ENCODE peak calls at places on chromosomes 2 and 18, in seven cellular contexts. One of them, this sample, is unnamed.

GRCh38 chr2:174490032-174490431 is 3.2 kb upstream of the GPR155 start:
- DNase-seq in H9: no peak
- DNase-seq in IMR-90: no peak
- DNase-seq in mesenchymal stem cell: no peak
- DNase-seq in neuronal stem cell: no peak
- DNase-seq in trophoblast cell: no peak
- DNase-seq in H1: no peak
- DNase-seq in this sample: no peak

GRCh38 chr2:11667866-11668637 is 1.9 kb downstream of the NTSR2 start:
- DNase-seq in H9: no peak
- DNase-seq in IMR-90: no peak
- DNase-seq in mesenchymal stem cell: no peak
- DNase-seq in neuronal stem cell: no peak
- DNase-seq in trophoblast cell: no peak
- DNase-seq in H1: no peak
- DNase-seq in this sample: no peak

GRCh38 chr2:10775831-10776230 is 36.8 kb downstream of the PDIA6 start:
- DNase-seq in H9: no peak
- DNase-seq in IMR-90: no peak
- DNase-seq in mesenchymal stem cell: no peak
- DNase-seq in neuronal stem cell: no peak
- DNase-seq in trophoblast cell: no peak
- DNase-seq in H1: no peak
- DNase-seq in this sample: no peak

GRCh38 chr2:9310390-9310789 is 103.8 kb downstream of the ASAP2 start:
- DNase-seq in H9: no peak
- DNase-seq in IMR-90: peak; percentile 82
- DNase-seq in mesenchymal stem cell: peak; percentile 85
- DNase-seq in neuronal stem cell: no peak
- DNase-seq in trophoblast cell: peak; percentile 12
- DNase-seq in H1: no peak
- DNase-seq in this sample: no peak

GRCh38 chr2:216632952-216633615 is at the start of gene IGFBP2:
- DNase-seq in H9: peak; percentile 87
- DNase-seq in IMR-90: peak; percentile 40
- DNase-seq in mesenchymal stem cell: peak; percentile 52
- DNase-seq in neuronal stem cell: peak; percentile 85
- DNase-seq in trophoblast cell: peak; percentile 21
- DNase-seq in H1: no peak
- DNase-seq in this sample: peak; percentile 93

GRCh38 chr18:76491436-76491800 is 3.6 kb downstream of the ZNF516 start:
- DNase-seq in H9: peak; percentile 85
- DNase-seq in IMR-90: peak; percentile 68
- DNase-seq in mesenchymal stem cell: peak; percentile 72
- DNase-seq in neuronal stem cell: peak; percentile 59
- DNase-seq in trophoblast cell: no peak
- DNase-seq in H1: no peak
- DNase-seq in this sample: peak; percentile 69

GRCh38 chr2:216556202-216556601 is 57.6 kb downstream of the RPL37A start:
- DNase-seq in H9: no peak
- DNase-seq in IMR-90: no peak
- DNase-seq in mesenchymal stem cell: no peak
- DNase-seq in neuronal stem cell: no peak
- DNase-seq in trophoblast cell: no peak
- DNase-seq in H1: no peak
- DNase-seq in this sample: no peak

GRCh38 chr2:14079576-14079975 is 552.9 kb upstream of the LRATD1 start:
- DNase-seq in H9: no peak
- DNase-seq in IMR-90: no peak
- DNase-seq in mesenchymal stem cell: no peak
- DNase-seq in neuronal stem cell: no peak
- DNase-seq in trophoblast cell: no peak
- DNase-seq in H1: no peak
- DNase-seq in this sample: no peak

GRCh38 chr2:38723173-38723572 is 28.0 kb downstream of the SRSF7 start:
- DNase-seq in H9: no peak
- DNase-seq in IMR-90: no peak
- DNase-seq in mesenchymal stem cell: no peak
- DNase-seq in neuronal stem cell: no peak
- DNase-seq in trophoblast cell: no peak
- DNase-seq in H1: no peak
- DNase-seq in this sample: no peak

GRCh38 chr2:142980246-142981068 is 103.0 kb downstream of the KYNU start:
- DNase-seq in H9: no peak
- DNase-seq in IMR-90: peak; percentile 75
- DNase-seq in mesenchymal stem cell: peak; percentile 44
- DNase-seq in neuronal stem cell: no peak
- DNase-seq in trophoblast cell: peak; percentile 83
- DNase-seq in H1: no peak
- DNase-seq in this sample: peak; percentile 81

GRCh38 chr2:127355407-127356008 is 32.3 kb downstream of the MAP3K2 start:
- DNase-seq in H9: no peak
- DNase-seq in IMR-90: no peak
- DNase-seq in mesenchymal stem cell: peak; percentile 10
- DNase-seq in neuronal stem cell: no peak
- DNase-seq in trophoblast cell: peak; percentile 26
- DNase-seq in H1: no peak
- DNase-seq in this sample: peak; percentile 56

GRCh38 chr2:241355983-241356870 is at the start of gene FARP2:
- DNase-seq in H9: peak; percentile 98
- DNase-seq in IMR-90: peak; percentile 98
- DNase-seq in mesenchymal stem cell: peak; percentile 99
- DNase-seq in neuronal stem cell: peak; percentile 99
- DNase-seq in trophoblast cell: peak; percentile 99
- DNase-seq in H1: peak; percentile 97
- DNase-seq in this sample: peak; percentile 99

GRCh38 chr2:241354668-241355658 is 1.1 kb upstream of the FARP2 start:
- DNase-seq in H9: peak; percentile 87
- DNase-seq in IMR-90: peak; percentile 51
- DNase-seq in mesenchymal stem cell: peak; percentile 78
- DNase-seq in neuronal stem cell: peak; percentile 70
- DNase-seq in trophoblast cell: peak; percentile 76
- DNase-seq in H1: peak; percentile 70
- DNase-seq in this sample: peak; percentile 97

GRCh38 chr2:241357531-241357930 is 1.4 kb downstream of the FARP2 start:
- DNase-seq in H9: no peak
- DNase-seq in IMR-90: no peak
- DNase-seq in mesenchymal stem cell: no peak
- DNase-seq in neuronal stem cell: no peak
- DNase-seq in trophoblast cell: no peak
- DNase-seq in H1: no peak
- DNase-seq in this sample: no peak

GRCh38 chr2:241358470-241358869 is 2.4 kb downstream of the FARP2 start:
- DNase-seq in H9: no peak
- DNase-seq in IMR-90: no peak
- DNase-seq in mesenchymal stem cell: no peak
- DNase-seq in neuronal stem cell: no peak
- DNase-seq in trophoblast cell: no peak
- DNase-seq in H1: no peak
- DNase-seq in this sample: no peak

GRCh38 chr2:241356871-241357260 is 781 bp downstream of the FARP2 start:
- DNase-seq in H9: no peak
- DNase-seq in IMR-90: no peak
- DNase-seq in mesenchymal stem cell: peak; percentile 23
- DNase-seq in neuronal stem cell: no peak
- DNase-seq in trophoblast cell: no peak
- DNase-seq in H1: no peak
- DNase-seq in this sample: no peak
- H2BK5ac ChIP-seq in H9: no peak overlapping the region
- H2BK5ac ChIP-seq in IMR-90: no peak overlapping the region
- H2BK5ac ChIP-seq in mesenchymal stem cell: no peak overlapping the region
- H2BK5ac ChIP-seq in neuronal stem cell: no peak overlapping the region
- H2BK5ac ChIP-seq in trophoblast cell: peak overlapping the region; percentile 29
- H2BK5ac ChIP-seq in H1: no peak overlapping the region
- H2BK5ac ChIP-seq in this sample: no peak overlapping the region

DNA sequence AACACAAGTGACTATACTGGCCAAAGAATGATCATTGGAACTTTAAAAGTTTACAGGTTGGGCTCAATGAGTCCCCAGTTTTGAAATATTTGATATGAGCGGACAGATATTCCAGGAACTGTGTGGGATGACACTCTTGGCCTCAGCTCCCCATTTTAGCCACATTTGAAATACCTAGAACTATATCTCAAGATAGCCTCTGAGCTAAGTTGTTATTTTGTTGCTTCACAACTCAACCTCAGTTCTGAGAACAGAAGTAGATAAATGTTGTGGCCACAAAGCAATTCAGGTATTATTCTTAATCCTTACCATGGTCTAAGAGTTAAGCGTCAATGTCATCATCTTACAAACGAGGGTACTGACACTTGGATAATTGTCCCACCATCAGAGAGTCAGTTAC is 172.2 kb upstream of the SETBP1 start:
- DNase-seq in H9: no peak
- DNase-seq in IMR-90: no peak
- DNase-seq in mesenchymal stem cell: no peak
- DNase-seq in neuronal stem cell: no peak
- DNase-seq in trophoblast cell: no peak
- DNase-seq in H1: no peak
- DNase-seq in this sample: no peak
- H2BK5ac ChIP-seq in H9: no peak overlapping the region
- H2BK5ac ChIP-seq in IMR-90: no peak overlapping the region
- H2BK5ac ChIP-seq in mesenchymal stem cell: no peak overlapping the region
- H2BK5ac ChIP-seq in neuronal stem cell: no peak overlapping the region
- H2BK5ac ChIP-seq in trophoblast cell: no peak overlapping the region
- H2BK5ac ChIP-seq in H1: no peak overlapping the region
- H2BK5ac ChIP-seq in this sample: no peak overlapping the region

GRCh38 chr2:86006524-86006923 is 99.2 kb downstream of the POLR1A start:
- DNase-seq in H9: no peak
- DNase-seq in IMR-90: no peak
- DNase-seq in mesenchymal stem cell: no peak
- DNase-seq in neuronal stem cell: no peak
- DNase-seq in trophoblast cell: no peak
- DNase-seq in H1: no peak
- DNase-seq in this sample: no peak
- H2BK5ac ChIP-seq in H9: no peak overlapping the region
- H2BK5ac ChIP-seq in IMR-90: no peak overlapping the region
- H2BK5ac ChIP-seq in mesenchymal stem cell: no peak overlapping the region
- H2BK5ac ChIP-seq in neuronal stem cell: no peak overlapping the region
- H2BK5ac ChIP-seq in trophoblast cell: no peak overlapping the region
- H2BK5ac ChIP-seq in H1: no peak overlapping the region
- H2BK5ac ChIP-seq in this sample: no peak overlapping the region

DNA sequence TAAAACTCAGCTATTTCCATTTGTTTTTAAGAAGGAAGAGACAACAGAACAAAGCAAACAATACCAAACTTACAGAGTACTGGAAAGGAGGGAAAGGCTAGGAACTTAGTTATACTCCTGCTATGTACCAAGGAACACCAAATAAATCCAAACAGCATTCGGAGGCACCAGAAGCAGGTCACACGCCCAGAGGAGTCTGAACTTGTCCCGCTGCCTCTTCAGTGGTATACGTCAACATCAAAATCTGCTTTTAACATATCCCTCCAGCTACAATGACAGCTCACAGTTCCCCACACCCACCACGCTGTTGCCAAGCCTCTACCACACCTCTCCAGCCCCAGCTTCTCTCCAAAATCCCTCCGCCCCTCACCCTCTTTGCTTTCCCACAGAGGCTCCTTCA is 17.3 kb downstream of the C2orf76 start:
- DNase-seq in H9: no peak
- DNase-seq in IMR-90: no peak
- DNase-seq in mesenchymal stem cell: no peak
- DNase-seq in neuronal stem cell: no peak
- DNase-seq in trophoblast cell: no peak
- DNase-seq in H1: no peak
- DNase-seq in this sample: no peak
- H2BK5ac ChIP-seq in H9: no peak overlapping the region
- H2BK5ac ChIP-seq in IMR-90: no peak overlapping the region
- H2BK5ac ChIP-seq in mesenchymal stem cell: no peak overlapping the region
- H2BK5ac ChIP-seq in neuronal stem cell: no peak overlapping the region
- H2BK5ac ChIP-seq in trophoblast cell: no peak overlapping the region
- H2BK5ac ChIP-seq in H1: no peak overlapping the region
- H2BK5ac ChIP-seq in this sample: no peak overlapping the region

DNA sequence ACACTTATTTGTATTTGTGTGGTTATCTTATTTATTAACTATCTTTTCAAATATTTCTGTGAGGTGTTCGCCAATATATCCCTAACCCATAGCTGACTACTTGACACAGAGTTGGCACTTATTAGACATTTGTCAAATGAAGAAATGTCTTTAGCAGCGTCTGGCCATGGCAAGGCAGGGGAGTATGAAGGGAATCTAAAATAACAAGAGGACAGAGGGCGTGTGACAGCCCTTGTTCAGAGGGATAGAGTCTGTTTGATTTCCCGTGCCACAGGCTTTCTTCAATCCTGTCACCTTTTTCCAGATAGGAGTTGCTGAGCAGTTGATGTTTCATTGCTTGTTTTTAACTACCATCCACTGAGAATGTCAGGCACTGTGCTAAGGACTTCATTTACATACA is 53.6 kb upstream of the SLC39A10 start:
- DNase-seq in H9: no peak
- DNase-seq in IMR-90: no peak
- DNase-seq in mesenchymal stem cell: no peak
- DNase-seq in neuronal stem cell: no peak
- DNase-seq in trophoblast cell: no peak
- DNase-seq in H1: no peak
- DNase-seq in this sample: no peak
- H2BK5ac ChIP-seq in H9: no peak overlapping the region
- H2BK5ac ChIP-seq in IMR-90: no peak overlapping the region
- H2BK5ac ChIP-seq in mesenchymal stem cell: no peak overlapping the region
- H2BK5ac ChIP-seq in neuronal stem cell: no peak overlapping the region
- H2BK5ac ChIP-seq in trophoblast cell: no peak overlapping the region
- H2BK5ac ChIP-seq in H1: no peak overlapping the region
- H2BK5ac ChIP-seq in this sample: no peak overlapping the region

GRCh38 chr2:26559044-26559405 is 81.1 kb upstream of the OTOF start:
- DNase-seq in H9: no peak
- DNase-seq in IMR-90: no peak
- DNase-seq in mesenchymal stem cell: no peak
- DNase-seq in neuronal stem cell: no peak
- DNase-seq in trophoblast cell: no peak
- DNase-seq in H1: no peak
- DNase-seq in this sample: no peak

GRCh38 chr2:26555246-26556133 is 77.6 kb upstream of the OTOF start:
- DNase-seq in H9: no peak
- DNase-seq in IMR-90: no peak
- DNase-seq in mesenchymal stem cell: no peak
- DNase-seq in neuronal stem cell: no peak
- DNase-seq in trophoblast cell: no peak
- DNase-seq in H1: no peak
- DNase-seq in this sample: peak; percentile 59

GRCh38 chr2:26558271-26559043 is 80.5 kb upstream of the OTOF start:
- DNase-seq in H9: no peak
- DNase-seq in IMR-90: no peak
- DNase-seq in mesenchymal stem cell: no peak
- DNase-seq in neuronal stem cell: peak; percentile 48
- DNase-seq in trophoblast cell: no peak
- DNase-seq in H1: no peak
- DNase-seq in this sample: no peak

GRCh38 chr2:26556309-26557243 is 78.7 kb upstream of the OTOF start:
- DNase-seq in H9: no peak
- DNase-seq in IMR-90: no peak
- DNase-seq in mesenchymal stem cell: no peak
- DNase-seq in neuronal stem cell: no peak
- DNase-seq in trophoblast cell: no peak
- DNase-seq in H1: no peak
- DNase-seq in this sample: no peak

GRCh38 chr2:26557244-26557925 is 79.5 kb upstream of the OTOF start:
- DNase-seq in H9: no peak
- DNase-seq in IMR-90: no peak
- DNase-seq in mesenchymal stem cell: no peak
- DNase-seq in neuronal stem cell: no peak
- DNase-seq in trophoblast cell: no peak
- DNase-seq in H1: no peak
- DNase-seq in this sample: no peak
- H2BK5ac ChIP-seq in H9: no peak overlapping the region
- H2BK5ac ChIP-seq in IMR-90: no peak overlapping the region
- H2BK5ac ChIP-seq in mesenchymal stem cell: no peak overlapping the region
- H2BK5ac ChIP-seq in neuronal stem cell: no peak overlapping the region
- H2BK5ac ChIP-seq in trophoblast cell: no peak overlapping the region
- H2BK5ac ChIP-seq in H1: no peak overlapping the region
- H2BK5ac ChIP-seq in this sample: no peak overlapping the region

This sample was measured in mesendoderm.